ENCODE peak calls at places on chromosomes 4 and X, in four cellular contexts. One of them, this sample, is unnamed.

GRCh38 chr4:6562931-6563901 is 11.8 kb upstream of the MAN2B2 start:
- DNase-seq in brain microvascular endothelial cell: no peak
- DNase-seq in HFFc6: no peak
- DNase-seq in upper lobe of right lung: no peak
- DNase-seq in this sample: no peak

GRCh38 chrX:103250977-103251376 is 4.0 kb downstream of the TCEAL8 start:
- DNase-seq in upper lobe of right lung: no peak
- DNase-seq in HFFc6: no peak
- DNase-seq in brain microvascular endothelial cell: no peak
- DNase-seq in this sample: no peak

GRCh38 chr4:105895324-105895608 is at the start of gene NPNT:
- DNase-seq in HFFc6: no peak
- DNase-seq in upper lobe of right lung: no peak
- DNase-seq in brain microvascular endothelial cell: no peak
- DNase-seq in this sample: no peak

GRCh38 chr4:180081072-180081471 is 2162.1 kb upstream of the TENM3 start:
- DNase-seq in upper lobe of right lung: no peak
- DNase-seq in brain microvascular endothelial cell: no peak
- DNase-seq in HFFc6: no peak
- DNase-seq in this sample: no peak

GRCh38 chrX:116749943-116750342 is 287.2 kb upstream of the CT83 start:
- DNase-seq in HFFc6: peak
- DNase-seq in upper lobe of right lung: no peak
- DNase-seq in brain microvascular endothelial cell: no peak
- DNase-seq in this sample: no peak

GRCh38 chr4:126338572-126338971 is 1023.8 kb downstream of the FAT4 start:
- DNase-seq in HFFc6: no peak
- DNase-seq in upper lobe of right lung: no peak
- DNase-seq in brain microvascular endothelial cell: no peak
- DNase-seq in this sample: no peak

GRCh38 chr4:128682942-128683666 is 126.4 kb upstream of the JADE1 start:
- DNase-seq in upper lobe of right lung: no peak
- DNase-seq in HFFc6: no peak
- DNase-seq in brain microvascular endothelial cell: no peak
- DNase-seq in this sample: no peak

GRCh38 chr4:170698334-170698733 is 608.6 kb upstream of the AADAT start:
- DNase-seq in upper lobe of right lung: no peak
- DNase-seq in HFFc6: no peak
- DNase-seq in brain microvascular endothelial cell: no peak
- DNase-seq in this sample: no peak

GRCh38 chr4:97866821-97867556 is 276.3 kb downstream of the STPG2 start:
- DNase-seq in HFFc6: no peak
- DNase-seq in upper lobe of right lung: no peak
- DNase-seq in brain microvascular endothelial cell: no peak
- DNase-seq in this sample: no peak

GRCh38 chr4:114870987-114871386 is 242.4 kb downstream of the NDST4 start:
- DNase-seq in HFFc6: no peak
- DNase-seq in upper lobe of right lung: no peak
- DNase-seq in brain microvascular endothelial cell: no peak
- DNase-seq in this sample: no peak

GRCh38 chrX:49186125-49187027 is at the start of gene PRICKLE3:
- DNase-seq in HFFc6: peak
- DNase-seq in upper lobe of right lung: peak
- DNase-seq in brain microvascular endothelial cell: peak
- DNase-seq in this sample: no peak
- TF ChIP-seq CTCF in HFFc6: peak
- TF ChIP-seq CTCF in upper lobe of right lung: peak
- TF ChIP-seq CTCF in brain microvascular endothelial cell: peak
- TF ChIP-seq CTCF in this sample: peak

GRCh38 chr4:67126115-67126514 is 419.2 kb downstream of the CENPC start:
- DNase-seq in upper lobe of right lung: no peak
- DNase-seq in brain microvascular endothelial cell: no peak
- DNase-seq in HFFc6: no peak
- DNase-seq in this sample: no peak

DNA sequence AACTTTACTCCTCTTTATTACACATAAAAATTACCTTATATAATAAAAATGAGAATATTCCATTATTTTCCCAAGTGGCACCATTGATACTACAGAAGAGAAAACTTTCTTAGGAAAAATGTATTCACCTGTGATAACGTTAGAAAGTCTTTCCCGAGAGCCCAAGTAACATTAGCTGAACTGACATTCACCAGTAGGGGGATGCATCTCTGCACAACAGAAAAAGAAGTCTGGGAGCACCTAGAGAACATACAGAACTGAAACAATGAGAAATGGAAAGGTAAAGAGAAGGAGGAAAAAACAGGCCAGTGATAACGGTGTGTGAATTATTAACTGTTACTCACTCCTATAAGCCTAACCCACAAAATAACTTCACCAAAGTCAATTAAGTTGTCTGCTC is 423.3 kb downstream of the CENPC start:
- DNase-seq in HFFc6: no peak
- DNase-seq in brain microvascular endothelial cell: no peak
- DNase-seq in upper lobe of right lung: no peak
- DNase-seq in this sample: no peak
- TF ChIP-seq CTCF in HFFc6: no peak
- TF ChIP-seq CTCF in brain microvascular endothelial cell: peak
- TF ChIP-seq CTCF in upper lobe of right lung: no peak
- TF ChIP-seq CTCF in this sample: no peak

GRCh38 chrX:38327007-38327774 is at the start of gene RPGR:
- DNase-seq in brain microvascular endothelial cell: peak
- DNase-seq in HFFc6: peak
- DNase-seq in upper lobe of right lung: peak
- DNase-seq in this sample: peak

GRCh38 chrX:38326086-38326485 is 1.2 kb downstream of the RPGR start:
- DNase-seq in HFFc6: no peak
- DNase-seq in upper lobe of right lung: no peak
- DNase-seq in brain microvascular endothelial cell: no peak
- DNase-seq in this sample: no peak

GRCh38 chrX:38332505-38332904 is 5.2 kb upstream of the RPGR start:
- DNase-seq in upper lobe of right lung: no peak
- DNase-seq in brain microvascular endothelial cell: no peak
- DNase-seq in HFFc6: no peak
- DNase-seq in this sample: no peak

GRCh38 chrX:38327775-38328081 is 419 bp upstream of the RPGR start:
- DNase-seq in HFFc6: no peak
- DNase-seq in brain microvascular endothelial cell: no peak
- DNase-seq in upper lobe of right lung: no peak
- DNase-seq in this sample: no peak
- TF ChIP-seq CTCF in HFFc6: no peak
- TF ChIP-seq CTCF in brain microvascular endothelial cell: no peak
- TF ChIP-seq CTCF in upper lobe of right lung: peak
- TF ChIP-seq CTCF in this sample: no peak

DNA sequence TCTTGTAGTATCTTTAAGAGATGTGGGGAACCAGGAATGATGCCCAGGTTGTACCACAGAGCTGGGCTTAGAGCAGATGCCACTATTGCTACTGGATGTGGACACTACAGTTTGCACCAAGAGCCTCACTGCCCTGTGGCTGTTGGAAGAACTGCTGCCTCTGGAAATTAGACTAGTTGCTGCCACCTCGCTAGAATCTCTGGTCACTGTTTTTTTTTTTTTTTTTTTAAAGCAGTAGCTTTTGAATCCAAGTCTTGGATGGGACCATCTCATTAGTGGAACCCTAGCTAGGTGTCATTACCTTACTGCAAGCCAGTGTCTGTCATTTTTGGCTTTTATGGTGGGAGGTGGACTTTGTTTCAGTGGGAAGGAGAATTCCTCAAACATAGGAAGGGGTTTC is 105.5 kb downstream of the ARHGAP10 start:
- DNase-seq in brain microvascular endothelial cell: peak
- DNase-seq in upper lobe of right lung: no peak
- DNase-seq in HFFc6: peak
- DNase-seq in this sample: no peak
- TF ChIP-seq CTCF in brain microvascular endothelial cell: peak
- TF ChIP-seq CTCF in upper lobe of right lung: no peak
- TF ChIP-seq CTCF in HFFc6: peak
- TF ChIP-seq CTCF in this sample: peak

This sample was measured in AG09319.